ENCODE peak calls at places on chromosomes 11 and 22, in six cellular contexts. E, B, U, T, W and J are unnamed samples.

GRCh38 chr22:27214691-27215090 is 557.3 kb downstream of the MIAT start:
- DNase-seq in T (no peak), B (no peak), U (no peak), W (no peak), E (no peak), J (no peak)

GRCh38 chr22:27460596-27461347 is 340.8 kb downstream of the MN1 start:
- DNase-seq in W (no peak), E (no peak), U (no peak), T (peak; percentile 43), B (no peak), J (no peak)

GRCh38 chr22:19120829-19121630 is 1.2 kb downstream of the DGCR2 start:
- DNase-seq in W (no peak), E (no peak), T (no peak), U (no peak), B (no peak), J (no peak)

GRCh38 chr11:130145975-130146776 is 13.4 kb upstream of the ST14 start:
- DNase-seq in B (no peak), U (peak; percentile 26), W (no peak), E (no peak), T (no peak), J (no peak)

GRCh38 chr11:84608788-84609309 is 1018.3 kb downstream of the DLG2 start:
- DNase-seq in B (no peak), T (no peak), U (no peak), E (no peak), W (no peak), J (no peak)

GRCh38 chr11:84140386-84141169 is 854.4 kb upstream of the CCDC90B start:
- DNase-seq in T (no peak), B (no peak), W (no peak), E (no peak), U (no peak), J (no peak)

GRCh38 chr11:43738600-43739409 is 58.3 kb downstream of the HSD17B12 start:
- DNase-seq in W (no peak), T (no peak), E (no peak), B (no peak), U (no peak), J (peak; percentile 90)

GRCh38 chr11:17918049-17918605 is 94.7 kb downstream of the SERGEF start:
- DNase-seq in B (no peak), U (no peak), E (no peak), W (no peak), T (no peak), J (no peak)

GRCh38 chr11:119567667-119568582 is 145.0 kb upstream of the THY1 start:
- DNase-seq in U (no peak), B (no peak), E (no peak), T (no peak), W (peak; percentile 75), J (peak; percentile 75)

GRCh38 chr11:12042215-12042676 is 33.8 kb upstream of the DKK3 start:
- DNase-seq in E (no peak), W (no peak), B (no peak), U (peak; percentile 50), T (no peak), J (peak; percentile 59)

GRCh38 chr11:96027021-96027420 is 103.1 kb upstream of the MTMR2 start:
- DNase-seq in E (no peak), T (no peak), B (no peak), U (no peak), W (no peak), J (no peak)

GRCh38 chr11:131760191-131760951 is 390.0 kb downstream of the NTM start:
- DNase-seq in E (no peak), U (no peak), T (no peak), B (no peak), W (no peak), J (peak; percentile 94)

GRCh38 chr11:44005956-44006355 is 41.8 kb upstream of the ACCSL start:
- DNase-seq in U (no peak), E (no peak), W (no peak), B (no peak), T (no peak), J (no peak)

GRCh38 chr22:26967282-26967681 is 309.9 kb downstream of the MIAT start:
- DNase-seq in B (no peak), E (no peak), T (no peak), W (no peak), U (no peak), J (no peak)

GRCh38 chr11:122036022-122036421 is 80.0 kb downstream of the BLID start:
- DNase-seq in E (no peak), U (no peak), B (no peak), W (no peak), T (no peak), J (no peak)

GRCh38 chr22:46661221-46661851 is 41.1 kb downstream of the GRAMD4 start:
- DNase-seq in T (no peak), W (peak; percentile 77), U (no peak), B (no peak), E (no peak), J (peak; percentile 55)

GRCh38 chr11:87299041-87299481 is 261.3 kb downstream of the TMEM135 start:
- DNase-seq in E (no peak), T (no peak), B (no peak), U (no peak), W (no peak), J (no peak)
- H3K4me1 ChIP-seq in E (peaks cover 2% of the 10 kb centered on the region), T (no peaks in the 10 kb centered on the region), B (peaks cover 4% of the 10 kb centered on the region), U (peaks cover 7% of the 10 kb centered on the region), W (no peaks in the 10 kb centered on the region), J (peaks cover 38% of the 10 kb centered on the region)

GRCh38 chr22:20766530-20766929 is 7.4 kb upstream of the SERPIND1 start:
- DNase-seq in W (no peak), U (no peak), E (no peak), B (no peak), T (no peak), J (no peak)
- H3K4me3 ChIP-seq in W (no peak overlapping the region), U (no peak overlapping the region), E (no peak overlapping the region), B (no peak overlapping the region), T (no peak overlapping the region), J (no peak overlapping the region)

GRCh38 chr11:45860764-45861510 is 13.7 kb downstream of the CRY2 start:
- DNase-seq in E (no peak), U (no peak), B (no peak), T (no peak), W (no peak), J (no peak)

GRCh38 chr11:45860348-45860747 is 13.1 kb downstream of the CRY2 start:
- DNase-seq in T (no peak), U (no peak), W (no peak), E (no peak), B (no peak), J (no peak)

GRCh38 chr11:45859661-45860140 is 12.4 kb downstream of the CRY2 start:
- DNase-seq in T (peak; percentile 98), W (peak; percentile 87), E (peak; percentile 97), B (no peak), U (peak; percentile 85), J (peak; percentile 97)

GRCh38 chr11:45857834-45858492 is 10.7 kb downstream of the CRY2 start:
- DNase-seq in U (peak; percentile 94), B (no peak), T (peak; percentile 65), E (peak; percentile 48), W (peak; percentile 60), J (peak; percentile 52)

GRCh38 chr11:45858751-45859398 is 11.6 kb downstream of the CRY2 start:
- DNase-seq in B (no peak), W (no peak), E (no peak), U (no peak), T (no peak), J (no peak)
- H3K4me1 ChIP-seq in B (no peaks in the 10 kb centered on the region), W (peaks cover 36% of the 10 kb centered on the region), E (peaks cover 27% of the 10 kb centered on the region), U (peaks cover 28% of the 10 kb centered on the region), T (peaks cover 38% of the 10 kb centered on the region), J (peaks cover 41% of the 10 kb centered on the region)

GRCh38 chr22:37569921-37570660 is 9.8 kb downstream of the LGALS2 start:
- DNase-seq in W (no peak), E (no peak), T (no peak), U (no peak), B (no peak), J (no peak)
- H3K4me3 ChIP-seq in W (no peak overlapping the region), E (no peak overlapping the region), T (no peak overlapping the region), U (no peak overlapping the region), B (no peak overlapping the region), J (no peak overlapping the region)

GRCh38 chr11:47847892-47848635 is at the start of gene NUP160:
- DNase-seq in E (peak; percentile 82), B (peak; percentile 62), T (peak; percentile 84), U (peak; percentile 74), W (peak; percentile 90), J (peak; percentile 93)

GRCh38 chr11:47848636-47849155 is 546 bp upstream of the NUP160 start:
- DNase-seq in W (no peak), E (no peak), B (no peak), U (no peak), T (no peak), J (no peak)

GRCh38 chr11:47846998-47847397 is 1.2 kb downstream of the NUP160 start:
- DNase-seq in B (no peak), U (no peak), T (no peak), W (no peak), E (no peak), J (no peak)

GRCh38 chr11:47850337-47850736 is 2.2 kb upstream of the NUP160 start:
- DNase-seq in E (no peak), T (no peak), U (no peak), B (no peak), W (no peak), J (no peak)

DNA sequence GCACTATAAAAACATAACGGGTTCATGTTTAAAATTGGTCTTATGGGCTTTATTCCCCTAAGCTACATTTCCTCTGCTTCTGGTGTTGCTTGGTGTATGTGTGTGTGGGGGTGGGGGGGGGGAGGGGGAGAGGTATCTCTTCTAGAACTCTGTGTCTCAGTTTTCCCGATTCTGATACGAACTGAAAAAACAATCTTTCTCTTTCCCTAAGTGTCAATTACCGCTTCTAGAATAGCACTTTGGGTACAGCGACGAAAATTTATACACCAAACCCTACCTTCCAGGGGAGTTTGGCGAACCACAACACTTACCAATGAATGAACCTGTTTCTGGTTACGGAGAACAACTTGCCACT is 636 bp downstream of the NUP160 start:
- DNase-seq in T (no peak), W (peak; percentile 24), U (no peak), E (no peak), B (no peak), J (no peak)
- H3K4me1 ChIP-seq in T (peaks cover 4% of the 10 kb centered on the region), W (peaks cover 7% of the 10 kb centered on the region), U (peaks cover 10% of the 10 kb centered on the region), E (no peaks in the 10 kb centered on the region), B (peaks cover 11% of the 10 kb centered on the region), J (peaks cover 13% of the 10 kb centered on the region)

GRCh38 chr22:23520875-23521441 is 59.1 kb downstream of the IGLL1 start:
- DNase-seq in B (peak; percentile 36), E (peak; percentile 73), W (peak; percentile 70), U (no peak), T (peak; percentile 42), J (peak; percentile 53)

GRCh38 chr22:23523746-23524145 is 56.3 kb downstream of the IGLL1 start:
- DNase-seq in U (no peak), E (peak; percentile 46), B (no peak), W (no peak), T (no peak), J (no peak)

GRCh38 chr22:23524226-23524625 is 55.9 kb downstream of the IGLL1 start:
- DNase-seq in B (no peak), E (no peak), T (no peak), W (no peak), U (no peak), J (no peak)

GRCh38 chr22:23521442-23522113 is 58.5 kb downstream of the IGLL1 start:
- DNase-seq in W (peak; percentile 97), B (peak; percentile 93), T (peak; percentile 83), E (peak; percentile 94), U (peak; percentile 96), J (peak; percentile 95)

GRCh38 chr22:23522642-23523251 is 57.3 kb downstream of the IGLL1 start:
- DNase-seq in B (no peak), U (peak; percentile 15), W (peak; percentile 67), T (no peak), E (peak; percentile 53), J (no peak)
- H3K4me3 ChIP-seq in B (no peak overlapping the region), U (no peak overlapping the region), W (no peak overlapping the region), T (no peak overlapping the region), E (peak overlapping the region; percentile 2), J (no peak overlapping the region)

GRCh38 chr22:38177926-38178604 is 3.6 kb downstream of the PLA2G6 start:
- DNase-seq in B (peak; percentile 32), T (peak; percentile 37), E (peak; percentile 56), W (no peak), U (peak; percentile 90), J (peak; percentile 61)
- H3K4me1 ChIP-seq in B (peaks cover 23% of the 10 kb centered on the region), T (peaks cover 6% of the 10 kb centered on the region), E (peaks cover 13% of the 10 kb centered on the region), W (no peaks in the 10 kb centered on the region), U (peaks cover 63% of the 10 kb centered on the region), J (peaks cover 24% of the 10 kb centered on the region)